ENCODE peak calls at places on chromosomes 13 and 19, in ten cellular contexts. One of them, this sample, is unnamed.

GRCh38 chr13:42707596-42707995 is 73.8 kb upstream of the FAM216B start:
- DNase-seq in CD4-positive, CD25-positive, alpha-beta regulatory T cell: no peak
- DNase-seq in transverse colon: no peak
- DNase-seq in hypothalamus: no peak
- DNase-seq in upper lobe of left lung: no peak
- DNase-seq in NCI-H2029: no peak
- DNase-seq in T-helper 2 cell: no peak
- DNase-seq in NCI-H1417: no peak
- DNase-seq in aorta: no peak
- DNase-seq in A673: no peak
- DNase-seq in this sample: no peak

GRCh38 chr13:65966991-65967451 is 1263.1 kb downstream of the PCDH9 start:
- DNase-seq in CD4-positive, CD25-positive, alpha-beta regulatory T cell: no peak
- DNase-seq in transverse colon: no peak
- DNase-seq in hypothalamus: no peak
- DNase-seq in upper lobe of left lung: no peak
- DNase-seq in NCI-H2029: no peak
- DNase-seq in T-helper 2 cell: no peak
- DNase-seq in NCI-H1417: peak; percentile 25
- DNase-seq in aorta: no peak
- DNase-seq in A673: peak; percentile 70
- DNase-seq in this sample: no peak

GRCh38 chr13:36712785-36713184 is 39.0 kb downstream of the SERTM1 start:
- DNase-seq in CD4-positive, CD25-positive, alpha-beta regulatory T cell: no peak
- DNase-seq in transverse colon: no peak
- DNase-seq in hypothalamus: peak; percentile 3
- DNase-seq in upper lobe of left lung: no peak
- DNase-seq in NCI-H2029: no peak
- DNase-seq in T-helper 2 cell: no peak
- DNase-seq in NCI-H1417: no peak
- DNase-seq in aorta: no peak
- DNase-seq in A673: peak; percentile 64
- DNase-seq in this sample: no peak

GRCh38 chr13:100512422-100512821 is 76.2 kb downstream of the GGACT start:
- DNase-seq in CD4-positive, CD25-positive, alpha-beta regulatory T cell: no peak
- DNase-seq in transverse colon: no peak
- DNase-seq in hypothalamus: no peak
- DNase-seq in upper lobe of left lung: no peak
- DNase-seq in NCI-H2029: no peak
- DNase-seq in T-helper 2 cell: no peak
- DNase-seq in NCI-H1417: peak; percentile 19
- DNase-seq in aorta: no peak
- DNase-seq in A673: no peak
- DNase-seq in this sample: no peak

GRCh38 chr13:26457212-26457611 is 100.3 kb upstream of the WASF3 start:
- DNase-seq in CD4-positive, CD25-positive, alpha-beta regulatory T cell: no peak
- DNase-seq in transverse colon: no peak
- DNase-seq in hypothalamus: no peak
- DNase-seq in upper lobe of left lung: no peak
- DNase-seq in NCI-H2029: peak; percentile 2
- DNase-seq in T-helper 2 cell: no peak
- DNase-seq in NCI-H1417: no peak
- DNase-seq in aorta: no peak
- DNase-seq in A673: no peak
- DNase-seq in this sample: no peak

GRCh38 chr19:16608290-16608704 is 19.7 kb downstream of the MED26 start:
- DNase-seq in CD4-positive, CD25-positive, alpha-beta regulatory T cell: no peak
- DNase-seq in transverse colon: peak; percentile 60
- DNase-seq in hypothalamus: no peak
- DNase-seq in upper lobe of left lung: peak; percentile 67
- DNase-seq in NCI-H2029: no peak
- DNase-seq in T-helper 2 cell: no peak
- DNase-seq in NCI-H1417: no peak
- DNase-seq in aorta: no peak
- DNase-seq in A673: no peak
- DNase-seq in this sample: no peak

GRCh38 chr19:51094696-51095279 is 12.1 kb upstream of the KLK14 start:
- DNase-seq in CD4-positive, CD25-positive, alpha-beta regulatory T cell: peak; percentile 20
- DNase-seq in transverse colon: no peak
- DNase-seq in hypothalamus: no peak
- DNase-seq in upper lobe of left lung: peak; percentile 38
- DNase-seq in NCI-H2029: peak; percentile 51
- DNase-seq in T-helper 2 cell: no peak
- DNase-seq in NCI-H1417: peak; percentile 70
- DNase-seq in aorta: no peak
- DNase-seq in A673: peak; percentile 34
- DNase-seq in this sample: no peak

GRCh38 chr13:79051472-79051871 is 354.6 kb downstream of the RBM26 start:
- DNase-seq in CD4-positive, CD25-positive, alpha-beta regulatory T cell: no peak
- DNase-seq in transverse colon: no peak
- DNase-seq in hypothalamus: no peak
- DNase-seq in upper lobe of left lung: no peak
- DNase-seq in NCI-H2029: no peak
- DNase-seq in T-helper 2 cell: no peak
- DNase-seq in NCI-H1417: no peak
- DNase-seq in aorta: no peak
- DNase-seq in A673: no peak
- DNase-seq in this sample: no peak

GRCh38 chr13:67135356-67135755 is 94.8 kb downstream of the PCDH9 start:
- DNase-seq in CD4-positive, CD25-positive, alpha-beta regulatory T cell: no peak
- DNase-seq in transverse colon: no peak
- DNase-seq in hypothalamus: no peak
- DNase-seq in upper lobe of left lung: no peak
- DNase-seq in NCI-H2029: no peak
- DNase-seq in T-helper 2 cell: no peak
- DNase-seq in NCI-H1417: no peak
- DNase-seq in aorta: no peak
- DNase-seq in A673: no peak
- DNase-seq in this sample: no peak

GRCh38 chr13:43629691-43630480 is 156.9 kb downstream of the ENOX1 start:
- DNase-seq in CD4-positive, CD25-positive, alpha-beta regulatory T cell: no peak
- DNase-seq in transverse colon: no peak
- DNase-seq in hypothalamus: no peak
- DNase-seq in upper lobe of left lung: no peak
- DNase-seq in NCI-H2029: no peak
- DNase-seq in T-helper 2 cell: no peak
- DNase-seq in NCI-H1417: no peak
- DNase-seq in aorta: no peak
- DNase-seq in A673: peak; percentile 2
- DNase-seq in this sample: no peak

GRCh38 chr19:19540707-19541515 is 2.8 kb downstream of the CILP2 start:
- DNase-seq in CD4-positive, CD25-positive, alpha-beta regulatory T cell: peak; percentile 80
- DNase-seq in transverse colon: peak; percentile 66
- DNase-seq in hypothalamus: no peak
- DNase-seq in upper lobe of left lung: peak; percentile 74
- DNase-seq in NCI-H2029: peak; percentile 78
- DNase-seq in T-helper 2 cell: peak; percentile 57
- DNase-seq in NCI-H1417: no peak
- DNase-seq in aorta: no peak
- DNase-seq in A673: peak; percentile 59
- DNase-seq in this sample: no peak

GRCh38 chr13:63517376-63517775 is 2101.7 kb upstream of the PCDH20 start:
- DNase-seq in CD4-positive, CD25-positive, alpha-beta regulatory T cell: no peak
- DNase-seq in transverse colon: no peak
- DNase-seq in hypothalamus: no peak
- DNase-seq in upper lobe of left lung: no peak
- DNase-seq in NCI-H2029: no peak
- DNase-seq in T-helper 2 cell: no peak
- DNase-seq in NCI-H1417: peak; percentile 88
- DNase-seq in aorta: no peak
- DNase-seq in A673: peak; percentile 63
- DNase-seq in this sample: no peak

GRCh38 chr19:13850910-13851753 is 25.8 kb upstream of the NANOS3 start:
- DNase-seq in CD4-positive, CD25-positive, alpha-beta regulatory T cell: peak; percentile 32
- DNase-seq in transverse colon: peak; percentile 86
- DNase-seq in hypothalamus: peak; percentile 85
- DNase-seq in upper lobe of left lung: peak; percentile 95
- DNase-seq in NCI-H2029: no peak
- DNase-seq in T-helper 2 cell: no peak
- DNase-seq in NCI-H1417: peak; percentile 29
- DNase-seq in aorta: peak; percentile 94
- DNase-seq in A673: peak; percentile 85
- DNase-seq in this sample: no peak

GRCh38 chr13:31328549-31329229 is 128.9 kb downstream of the B3GLCT start:
- DNase-seq in CD4-positive, CD25-positive, alpha-beta regulatory T cell: no peak
- DNase-seq in transverse colon: no peak
- DNase-seq in hypothalamus: no peak
- DNase-seq in upper lobe of left lung: no peak
- DNase-seq in NCI-H2029: no peak
- DNase-seq in T-helper 2 cell: no peak
- DNase-seq in NCI-H1417: no peak
- DNase-seq in aorta: no peak
- DNase-seq in A673: peak; percentile 16
- DNase-seq in this sample: no peak

GRCh38 chr13:76289558-76289957 is 596.6 kb downstream of the KCTD12 start:
- DNase-seq in CD4-positive, CD25-positive, alpha-beta regulatory T cell: no peak
- DNase-seq in transverse colon: no peak
- DNase-seq in hypothalamus: no peak
- DNase-seq in upper lobe of left lung: no peak
- DNase-seq in NCI-H2029: no peak
- DNase-seq in T-helper 2 cell: no peak
- DNase-seq in NCI-H1417: no peak
- DNase-seq in aorta: no peak
- DNase-seq in A673: no peak
- DNase-seq in this sample: no peak

GRCh38 chr13:114140131-114140908 is 7.9 kb upstream of the RASA3 start:
- DNase-seq in CD4-positive, CD25-positive, alpha-beta regulatory T cell: peak; percentile 81
- DNase-seq in transverse colon: peak; percentile 50
- DNase-seq in hypothalamus: no peak
- DNase-seq in upper lobe of left lung: no peak
- DNase-seq in NCI-H2029: no peak
- DNase-seq in T-helper 2 cell: peak; percentile 70
- DNase-seq in NCI-H1417: no peak
- DNase-seq in aorta: no peak
- DNase-seq in A673: no peak
- DNase-seq in this sample: no peak

GRCh38 chr13:75369986-75370385 is 112.0 kb downstream of the TBC1D4 start:
- DNase-seq in CD4-positive, CD25-positive, alpha-beta regulatory T cell: no peak
- DNase-seq in transverse colon: no peak
- DNase-seq in hypothalamus: no peak
- DNase-seq in upper lobe of left lung: no peak
- DNase-seq in NCI-H2029: no peak
- DNase-seq in T-helper 2 cell: no peak
- DNase-seq in NCI-H1417: no peak
- DNase-seq in aorta: no peak
- DNase-seq in A673: no peak
- DNase-seq in this sample: no peak

GRCh38 chr13:114167445-114167844 is 11.6 kb upstream of the CFAP97D2 start:
- DNase-seq in CD4-positive, CD25-positive, alpha-beta regulatory T cell: no peak
- DNase-seq in transverse colon: no peak
- DNase-seq in hypothalamus: no peak
- DNase-seq in upper lobe of left lung: peak; percentile 41
- DNase-seq in NCI-H2029: no peak
- DNase-seq in T-helper 2 cell: no peak
- DNase-seq in NCI-H1417: no peak
- DNase-seq in aorta: peak; percentile 72
- DNase-seq in A673: peak; percentile 50
- DNase-seq in this sample: no peak

GRCh38 chr19:33428627-33429013 is 55.1 kb downstream of the CEBPG start:
- DNase-seq in CD4-positive, CD25-positive, alpha-beta regulatory T cell: no peak
- DNase-seq in transverse colon: no peak
- DNase-seq in hypothalamus: no peak
- DNase-seq in upper lobe of left lung: no peak
- DNase-seq in NCI-H2029: no peak
- DNase-seq in T-helper 2 cell: no peak
- DNase-seq in NCI-H1417: no peak
- DNase-seq in aorta: no peak
- DNase-seq in A673: no peak
- DNase-seq in this sample: no peak

GRCh38 chr19:12938536-12939291 is at the start of gene CALR:
- DNase-seq in CD4-positive, CD25-positive, alpha-beta regulatory T cell: peak; percentile 53
- DNase-seq in transverse colon: peak; percentile 45
- DNase-seq in hypothalamus: no peak
- DNase-seq in upper lobe of left lung: no peak
- DNase-seq in NCI-H2029: peak; percentile 52
- DNase-seq in T-helper 2 cell: no peak
- DNase-seq in NCI-H1417: no peak
- DNase-seq in aorta: peak; percentile 65
- DNase-seq in A673: no peak
- DNase-seq in this sample: no peak

GRCh38 chr13:89066868-89067466 is 1395.8 kb downstream of the SLITRK5 start:
- DNase-seq in CD4-positive, CD25-positive, alpha-beta regulatory T cell: peak; percentile 1
- DNase-seq in transverse colon: peak; percentile 12
- DNase-seq in hypothalamus: no peak
- DNase-seq in upper lobe of left lung: no peak
- DNase-seq in NCI-H2029: no peak
- DNase-seq in T-helper 2 cell: peak; percentile 4
- DNase-seq in NCI-H1417: peak; percentile 83
- DNase-seq in aorta: no peak
- DNase-seq in A673: peak; percentile 70
- DNase-seq in this sample: no peak

GRCh38 chr13:100333141-100333540 is 244.2 kb downstream of the PCCA start:
- DNase-seq in CD4-positive, CD25-positive, alpha-beta regulatory T cell: no peak
- DNase-seq in transverse colon: no peak
- DNase-seq in hypothalamus: no peak
- DNase-seq in upper lobe of left lung: no peak
- DNase-seq in NCI-H2029: no peak
- DNase-seq in T-helper 2 cell: no peak
- DNase-seq in NCI-H1417: no peak
- DNase-seq in aorta: no peak
- DNase-seq in A673: no peak
- DNase-seq in this sample: no peak